ENCODE peak calls at places on chromosome 18, in six cellular contexts. G is mammary epithelial cell, M is adipocyte, A is foreskin fibroblast, O is brain pericyte, E is hypothalamus. F is an unnamed sample.

GRCh38 chr18:40738321-40738880 is 1216.6 kb upstream of the PIK3C3 start:
- DNase-seq in G (peak; percentile 34), M (no peak), A (no peak), O (no peak), E (no peak), F (no peak)

GRCh38 chr18:32772580-32773186 is at the start of gene KLHL14:
- DNase-seq in G (no peak), M (no peak), A (no peak), O (no peak), E (no peak), F (no peak)

GRCh38 chr18:47582055-47582454 is 330.6 kb upstream of the SKOR2 start:
- DNase-seq in G (no peak), M (no peak), A (no peak), O (no peak), E (no peak), F (no peak)

GRCh38 chr18:21361297-21361880 is 119.4 kb downstream of the GREB1L start:
- DNase-seq in G (no peak), M (peak; percentile 47), A (no peak), O (no peak), E (no peak), F (no peak)

GRCh38 chr18:51622676-51623075 is 425.2 kb upstream of the MEX3C start:
- DNase-seq in G (no peak), M (no peak), A (no peak), O (no peak), E (no peak), F (no peak)

GRCh38 chr18:34085140-34085739 is 139.5 kb downstream of the NOL4 start:
- DNase-seq in G (no peak), M (no peak), A (no peak), O (no peak), E (no peak), F (no peak)

GRCh38 chr18:77161954-77162353 is 29.4 kb upstream of the MBP start:
- DNase-seq in G (peak; percentile 29), M (no peak), A (no peak), O (no peak), E (no peak), F (no peak)

GRCh38 chr18:13826209-13826608 is 2.3 kb downstream of the MC5R start:
- DNase-seq in G (no peak), M (no peak), A (no peak), O (no peak), E (no peak), F (no peak)

GRCh38 chr18:57353940-57354461 is 1.6 kb downstream of the ST8SIA3 start:
- DNase-seq in G (peak; percentile 13), M (peak; percentile 48), A (peak; percentile 24), O (no peak), E (no peak), F (peak; percentile 55)

GRCh38 chr18:56382541-56382940 is 255.9 kb downstream of the TXNL1 start:
- DNase-seq in G (no peak), M (no peak), A (no peak), O (no peak), E (no peak), F (no peak)

GRCh38 chr18:9612215-9612830 is 2.0 kb downstream of the PPP4R1 start:
- DNase-seq in G (peak; percentile 67), M (peak; percentile 77), A (no peak), O (no peak), E (no peak), F (peak; percentile 20)

GRCh38 chr18:12401881-12402280 is 5.8 kb upstream of the PRELID3A start:
- DNase-seq in G (no peak), M (no peak), A (no peak), O (no peak), E (no peak), F (no peak)